ENCODE peak calls at places on chromosomes 7 and 10, in nine cellular contexts. G, U, O, Y, P, K, M, A and B are unnamed samples.

GRCh38 chr7:2043316-2044039 is 189.3 kb downstream of the MAD1L1 start:
- DNase-seq in Y (no peak), K (no peak), O (no peak), A (no peak), P (no peak), M (no peak), U (peak), G (peak), B (no peak)

GRCh38 chr10:78155722-78156121 is 122.1 kb downstream of the RPS24 start:
- DNase-seq in M (no peak), P (no peak), O (no peak), U (no peak), A (no peak), Y (no peak), G (no peak), K (no peak), B (no peak)

GRCh38 chr10:133123050-133123745 is 35.5 kb downstream of the ADGRA1 start:
- DNase-seq in P (no peak), U (peak), O (no peak), G (no peak), K (no peak), M (no peak), A (no peak), Y (no peak), B (no peak)

GRCh38 chr7:78529392-78529791 is 730.8 kb downstream of the PHTF2 start:
- DNase-seq in M (no peak), P (no peak), K (no peak), G (no peak), O (peak), U (no peak), Y (no peak), A (no peak), B (no peak)

GRCh38 chr10:69757553-69758309 is 44.0 kb upstream of the COL13A1 start:
- DNase-seq in P (no peak), M (no peak), G (no peak), K (peak), O (peak), Y (no peak), A (no peak), U (peak), B (no peak)

GRCh38 chr10:110739811-110740271 is 95.7 kb downstream of the RBM20 start:
- DNase-seq in U (no peak), G (no peak), M (no peak), O (no peak), P (peak), A (no peak), K (no peak), Y (no peak), B (no peak)

GRCh38 chr7:4210821-4211220 is 471.3 kb upstream of the FOXK1 start:
- DNase-seq in M (no peak), P (no peak), Y (no peak), U (peak), K (no peak), G (no peak), A (no peak), O (no peak), B (no peak)

GRCh38 chr7:120814518-120814917 is 43.4 kb downstream of the TSPAN12 start:
- DNase-seq in U (no peak), K (no peak), P (no peak), A (no peak), G (no peak), M (no peak), Y (no peak), O (no peak), B (no peak)

GRCh38 chr10:2508971-2509605 is 558.3 kb upstream of the PFKP start:
- DNase-seq in P (no peak), O (peak), G (no peak), Y (no peak), A (no peak), K (no peak), U (no peak), M (no peak), B (no peak)

GRCh38 chr10:64430690-64431323 is 909.6 kb downstream of the REEP3 start:
- DNase-seq in Y (peak), G (no peak), U (no peak), P (peak), K (peak), M (no peak), A (no peak), O (peak), B (no peak)

GRCh38 chr7:157622000-157622399 is 285.2 kb downstream of the DNAJB6 start:
- DNase-seq in Y (no peak), U (no peak), G (no peak), O (no peak), K (no peak), M (no peak), A (no peak), P (no peak), B (no peak)

GRCh38 chr7:111587715-111588433 is 25.6 kb upstream of the IMMP2L start:
- DNase-seq in O (peak), K (no peak), M (no peak), P (no peak), G (no peak), A (no peak), U (no peak), Y (no peak), B (no peak)

GRCh38 chr7:144474363-144474762 is 70.9 kb upstream of the NOBOX start:
- DNase-seq in A (no peak), U (no peak), P (no peak), O (no peak), G (no peak), M (no peak), Y (no peak), K (no peak), B (no peak)

GRCh38 chr7:5549096-5549896 is 125.7 kb upstream of the TNRC18 start:
- DNase-seq in P (no peak), U (no peak), O (peak), K (no peak), A (peak), M (peak), Y (no peak), G (peak), B (no peak)

GRCh38 chr10:63346015-63346441 is 119.7 kb downstream of the JMJD1C start:
- DNase-seq in U (no peak), P (peak), M (no peak), K (no peak), A (no peak), O (peak), G (no peak), Y (no peak), B (no peak)

GRCh38 chr7:64870656-64871055 is 32.4 kb upstream of the ZNF273 start:
- DNase-seq in P (no peak), U (no peak), A (no peak), G (no peak), K (no peak), M (no peak), O (no peak), Y (no peak), B (no peak)

GRCh38 chr10:89224697-89225443 is 17.8 kb upstream of the CH25H start:
- DNase-seq in M (no peak), A (no peak), K (no peak), O (no peak), Y (peak), U (no peak), P (no peak), G (no peak), B (no peak)
- TF ChIP-seq CTCF in M (no peak), A (peak), K (peak), O (peak), Y (peak), U (no peak), P (no peak), G (no peak), B (no peak)

DNA sequence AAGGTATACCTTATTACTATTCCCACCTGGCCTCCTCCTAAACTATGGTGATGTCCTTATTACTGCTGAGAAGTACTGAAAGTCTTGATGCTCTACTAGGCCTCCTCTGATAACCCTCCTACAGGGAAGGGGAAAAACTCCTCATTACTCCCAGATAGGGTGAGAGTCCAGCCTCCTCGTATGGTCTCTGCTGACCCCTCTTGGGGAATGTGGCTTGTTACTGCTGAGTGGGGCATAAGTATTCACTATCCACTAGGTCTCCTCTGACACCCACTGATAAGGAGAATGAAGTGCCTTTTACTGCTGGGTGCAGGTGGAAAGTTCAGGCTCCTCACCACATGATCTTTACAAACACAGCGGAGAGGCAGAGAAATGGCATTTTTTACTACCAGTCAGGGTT is 222.9 kb downstream of the CHRM2 start:
- DNase-seq in M (no peak), U (no peak), O (no peak), K (peak), Y (peak), P (no peak), A (no peak), G (no peak), B (no peak)
- TF ChIP-seq CTCF in M (no peak), U (peak), O (peak), K (peak), Y (peak), P (peak), A (no peak), G (no peak), B (no peak)

GRCh38 chr7:139321071-139321745 is 19.9 kb upstream of the FMC1 start:
- DNase-seq in A (no peak), U (no peak), Y (no peak), G (no peak), P (peak), M (no peak), K (peak), O (peak), B (peak)
- TF ChIP-seq CTCF in A (peak), U (peak), Y (no peak), G (no peak), P (peak), M (peak), K (peak), O (peak), B (peak)

GRCh38 chr10:28548781-28549498 is 16.0 kb downstream of the WAC start:
- DNase-seq in P (no peak), Y (no peak), U (no peak), K (no peak), M (no peak), A (no peak), G (no peak), O (no peak), B (no peak)
- TF ChIP-seq CTCF in P (no peak), Y (no peak), U (no peak), K (no peak), M (no peak), A (no peak), G (no peak), O (no peak), B (no peak)

GRCh38 chr7:124101173-124101768 is 68.4 kb upstream of the TMEM229A start:
- DNase-seq in K (peak), Y (peak), O (no peak), M (peak), G (no peak), P (peak), U (no peak), A (no peak), B (peak)

GRCh38 chr7:124106575-124106974 is 73.7 kb upstream of the TMEM229A start:
- DNase-seq in O (no peak), P (no peak), K (no peak), G (no peak), Y (no peak), U (no peak), A (no peak), M (no peak), B (no peak)
- TF ChIP-seq CTCF in O (no peak), P (no peak), K (no peak), G (no peak), Y (no peak), U (no peak), A (no peak), M (no peak), B (no peak)

DNA sequence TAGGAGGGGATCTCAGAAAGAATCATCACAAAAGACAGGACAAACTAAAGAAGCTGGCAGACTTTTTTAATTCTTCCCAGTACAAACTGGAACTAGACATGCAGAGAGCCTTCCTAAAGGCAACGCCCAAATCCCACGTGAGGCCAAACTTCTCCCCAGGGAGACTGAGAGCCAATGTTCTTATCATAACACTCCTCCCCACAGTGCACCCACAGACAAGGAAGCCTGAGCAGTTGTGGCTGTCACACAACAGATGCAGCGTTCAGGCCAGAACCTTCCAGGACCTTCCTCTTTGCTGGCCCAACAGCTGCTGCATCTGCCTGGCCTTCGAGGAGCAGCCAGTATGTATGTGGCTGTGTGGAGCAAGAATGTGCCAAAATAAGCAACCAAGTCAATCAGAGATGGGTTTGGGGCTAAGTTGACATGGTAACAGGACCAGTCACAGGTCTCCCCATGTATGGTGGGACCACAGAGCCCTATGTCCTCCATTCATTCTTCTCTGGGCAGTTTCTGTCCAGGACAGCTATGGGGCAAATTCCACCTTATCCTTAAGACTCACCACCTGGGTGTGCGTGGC is 34.9 kb downstream of the SRPK2 start:
- DNase-seq in Y (no peak), G (peak), M (no peak), U (no peak), K (no peak), A (no peak), O (peak), P (no peak), B (no peak)
- TF ChIP-seq CTCF in Y (no peak), G (no peak), M (no peak), U (no peak), K (no peak), A (no peak), O (no peak), P (no peak), B (no peak)